ENCODE peak calls at places on chromosomes 1 and 21, in seven cellular contexts. F, I, Y, T, Z, A and E are unnamed samples.

GRCh38 chr1:226784081-226785049 is 45.3 kb upstream of the ITPKB start:
- DNase-seq in Y (peak), Z (no peak), F (no peak), T (no peak), I (no peak), A (no peak), E (no peak)

GRCh38 chr21:17461014-17461413 is 51.8 kb upstream of the CXADR start:
- DNase-seq in A (peak), Z (no peak), T (peak), F (no peak), I (no peak), Y (no peak), E (peak)

GRCh38 chr1:113938192-113938591 is 9.1 kb downstream of the HIPK1 start:
- DNase-seq in Z (no peak), I (no peak), Y (no peak), F (no peak), T (no peak), A (no peak), E (no peak)

GRCh38 chr21:45078877-45079281 is 4.5 kb downstream of the ADARB1 start:
- DNase-seq in T (no peak), Z (no peak), A (no peak), I (peak), Y (peak), F (no peak), E (peak)

GRCh38 chr1:83799474-83800085 is 199.4 kb downstream of the TTLL7 start:
- DNase-seq in F (no peak), Z (no peak), I (no peak), A (no peak), Y (no peak), T (no peak), E (no peak)

GRCh38 chr1:17119076-17119743 is at the start of gene PADI2:
- DNase-seq in Y (no peak), Z (no peak), T (peak), A (peak), I (peak), F (no peak), E (peak)

GRCh38 chr1:32448773-32449456 is 16.0 kb upstream of the ZBTB8B start:
- DNase-seq in I (no peak), A (peak), Z (no peak), Y (no peak), T (no peak), F (no peak), E (no peak)

GRCh38 chr1:244052011-244052727 is 1.1 kb downstream of the ZBTB18 start:
- DNase-seq in A (no peak), T (no peak), Z (no peak), F (no peak), Y (no peak), I (no peak), E (no peak)

GRCh38 chr1:227228201-227228600 is 90.1 kb downstream of the CDC42BPA start:
- DNase-seq in T (no peak), Y (no peak), F (no peak), I (no peak), A (no peak), Z (no peak), E (no peak)

GRCh38 chr21:45602106-45602505 is 41.4 kb upstream of the PCBP3 start:
- DNase-seq in A (no peak), Z (no peak), T (no peak), Y (no peak), F (no peak), I (no peak), E (peak)

GRCh38 chr1:164718821-164719220 is 159.8 kb downstream of the PBX1 start:
- DNase-seq in T (no peak), F (no peak), Y (no peak), Z (no peak), A (no peak), I (no peak), E (no peak)

GRCh38 chr1:46278807-46279206 is 24.6 kb downstream of the LRRC41 start:
- DNase-seq in I (no peak), T (peak), F (no peak), A (no peak), Y (no peak), Z (no peak), E (peak)

GRCh38 chr1:75444220-75444619 is 166.7 kb downstream of the SLC44A5 start:
- DNase-seq in Y (no peak), Z (no peak), A (no peak), F (no peak), T (no peak), I (no peak), E (no peak)

GRCh38 chr1:8238141-8239038 is 79.5 kb upstream of the SLC45A1 start:
- DNase-seq in T (no peak), I (no peak), F (no peak), A (peak), Y (no peak), Z (no peak), E (no peak)

GRCh38 chr1:201141418-201141817 is 12.9 kb downstream of the TMEM9 start:
- DNase-seq in T (no peak), I (no peak), Y (no peak), A (no peak), Z (no peak), F (no peak), E (no peak)

GRCh38 chr1:88753506-88753905 is 69.4 kb downstream of the PKN2 start:
- DNase-seq in A (no peak), T (no peak), Z (no peak), I (no peak), Y (no peak), F (no peak), E (no peak)

GRCh38 chr1:35929730-35930592 is 944 bp upstream of the AGO3 start:
- DNase-seq in F (no peak), Y (peak), Z (peak), A (peak), I (peak), T (peak), E (no peak)

GRCh38 chr1:153368477-153368876 is 6.9 kb downstream of the S100A12 start:
- DNase-seq in Z (no peak), Y (no peak), A (no peak), I (no peak), F (no peak), T (no peak), E (no peak)

GRCh38 chr21:42616366-42617340 is 36.8 kb upstream of the PDE9A start:
- DNase-seq in A (no peak), F (no peak), I (no peak), T (no peak), Z (no peak), Y (no peak), E (peak)

GRCh38 chr1:102834688-102835320 is 273.5 kb downstream of the COL11A1 start:
- DNase-seq in I (no peak), T (no peak), Z (no peak), A (no peak), Y (no peak), F (no peak), E (no peak)

GRCh38 chr1:164771568-164772350 is 212.8 kb downstream of the PBX1 start:
- DNase-seq in T (no peak), Z (no peak), F (no peak), Y (no peak), A (no peak), I (no peak), E (no peak)

GRCh38 chr21:45050361-45050785 is 24.0 kb upstream of the ADARB1 start:
- DNase-seq in I (no peak), A (no peak), Y (no peak), T (no peak), Z (no peak), F (no peak), E (peak)

GRCh38 chr1:68116643-68117235 is 66.3 kb upstream of the DIRAS3 start:
- DNase-seq in Y (no peak), I (peak), F (no peak), A (peak), Z (peak), T (peak), E (peak)

GRCh38 chr1:71828431-71829012 is 453.8 kb downstream of the NEGR1 start:
- DNase-seq in F (no peak), I (no peak), T (no peak), A (no peak), Y (no peak), Z (no peak), E (no peak)

GRCh38 chr1:64608015-64608650 is 136.7 kb upstream of the RAVER2 start:
- DNase-seq in Y (no peak), T (no peak), A (no peak), I (no peak), Z (no peak), F (no peak), E (peak)

GRCh38 chr1:216682694-216683243 is 40.5 kb downstream of the ESRRG start:
- DNase-seq in Z (no peak), A (no peak), F (no peak), Y (no peak), T (no peak), I (no peak), E (no peak)

GRCh38 chr1:159266832-159267231 is 35.3 kb upstream of the FCER1A start:
- DNase-seq in A (no peak), I (no peak), Z (no peak), F (no peak), Y (no peak), T (no peak), E (no peak)

GRCh38 chr1:228530951-228531731 is 44.0 kb downstream of the RNF187 start:
- DNase-seq in Y (peak), Z (no peak), I (no peak), T (no peak), A (no peak), F (no peak), E (no peak)
- TF ChIP-seq EP300 in Y (no peak), Z (no peak), I (no peak), T (no peak), A (no peak), F (no peak), E (no peak)

GRCh38 chr1:154414606-154415005 is 9.5 kb downstream of the IL6R start:
- DNase-seq in I (peak), T (peak), F (no peak), Z (no peak), A (no peak), Y (peak), E (no peak)
- TF ChIP-seq POLR2A in I (no peak), T (no peak), F (no peak), Z (no peak), A (no peak), Y (no peak), E (no peak)

GRCh38 chr1:42960693-42961559 is 2.3 kb upstream of the SLC2A1 start:
- DNase-seq in T (no peak), Y (no peak), Z (no peak), A (no peak), I (no peak), F (no peak), E (no peak)
- TF ChIP-seq EP300 in T (no peak), Y (no peak), Z (no peak), A (no peak), I (no peak), F (no peak), E (no peak)

DNA sequence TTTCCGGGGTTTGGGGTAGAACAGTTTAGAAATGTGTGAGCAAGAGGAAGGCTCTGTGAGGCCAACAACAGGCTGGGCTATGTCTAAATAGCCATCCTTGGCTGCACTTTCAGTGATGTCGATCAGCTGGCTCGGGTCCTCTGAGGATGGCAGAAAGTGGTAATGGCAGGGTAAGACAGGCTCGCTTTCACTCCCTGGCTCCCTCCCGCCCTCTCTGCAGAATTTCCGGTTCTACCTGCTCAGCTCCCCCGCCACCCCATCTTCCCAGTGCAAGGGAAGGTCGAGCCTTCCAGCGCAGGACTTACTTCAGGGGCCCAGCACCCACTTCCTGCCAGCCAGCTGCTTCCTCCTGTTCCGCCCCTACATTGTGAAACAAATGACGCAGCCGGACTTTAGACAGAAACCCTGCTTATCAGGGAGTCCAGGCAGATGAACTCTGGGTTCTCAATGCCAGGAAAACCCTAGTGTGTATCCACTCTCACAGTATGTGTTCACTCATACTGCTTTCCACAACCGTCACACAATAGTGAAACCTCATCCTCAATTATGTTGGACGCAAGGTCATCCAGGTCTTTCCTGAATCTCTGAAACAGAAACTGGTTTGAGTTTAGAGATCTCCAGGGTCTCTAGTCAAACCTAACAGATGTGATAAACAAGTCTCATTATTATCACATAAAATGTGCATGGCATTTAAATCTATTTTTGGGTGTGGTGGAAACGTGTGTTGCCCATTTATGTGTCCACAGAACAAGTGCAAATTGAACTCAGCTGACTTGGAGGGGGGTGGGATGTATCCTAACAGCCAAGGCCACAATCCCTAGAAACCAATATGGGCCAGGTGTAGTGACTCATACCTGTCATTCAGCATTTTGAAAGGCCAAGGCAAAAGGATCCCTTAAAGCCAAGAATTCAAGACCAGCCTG is 7.1 kb downstream of the F11R start:
- DNase-seq in Z (no peak), T (peak), Y (peak), F (peak), I (peak), A (peak), E (no peak)
- TF ChIP-seq POLR2A in Z (peak), T (peak), Y (peak), F (no peak), I (no peak), A (peak), E (no peak)

DNA sequence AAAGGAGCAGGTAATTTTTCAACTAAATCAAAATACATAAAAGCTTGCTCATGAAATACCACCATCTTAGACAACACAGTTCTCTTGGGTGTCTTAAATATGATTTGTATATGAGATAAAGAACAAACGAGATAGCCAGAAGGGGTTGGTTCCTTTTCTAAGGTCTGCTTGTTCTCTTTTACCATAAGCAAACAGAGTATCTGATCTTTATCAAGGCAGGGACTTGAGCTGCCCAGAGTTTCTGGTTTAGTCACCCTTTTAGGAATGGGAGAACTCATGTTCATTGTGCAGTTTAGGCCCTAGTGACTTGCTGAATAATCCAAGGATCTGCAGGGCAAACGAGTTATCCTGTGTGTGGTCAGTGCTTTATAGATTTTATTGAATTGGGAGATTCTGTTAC is 3.0 kb upstream of the SUCO start:
- DNase-seq in T (no peak), I (no peak), Y (no peak), Z (no peak), A (no peak), F (no peak), E (no peak)
- TF ChIP-seq EP300 in T (no peak), I (no peak), Y (no peak), Z (no peak), A (no peak), F (no peak), E (no peak)

GRCh38 chr1:1273535-1274298 is at the start of gene UBE2J2:
- DNase-seq in Z (peak), F (peak), T (peak), I (peak), A (peak), Y (peak), E (peak)
- TF ChIP-seq POLR2A in Z (peak), F (peak), T (peak), I (no peak), A (peak), Y (no peak), E (no peak)

DNA sequence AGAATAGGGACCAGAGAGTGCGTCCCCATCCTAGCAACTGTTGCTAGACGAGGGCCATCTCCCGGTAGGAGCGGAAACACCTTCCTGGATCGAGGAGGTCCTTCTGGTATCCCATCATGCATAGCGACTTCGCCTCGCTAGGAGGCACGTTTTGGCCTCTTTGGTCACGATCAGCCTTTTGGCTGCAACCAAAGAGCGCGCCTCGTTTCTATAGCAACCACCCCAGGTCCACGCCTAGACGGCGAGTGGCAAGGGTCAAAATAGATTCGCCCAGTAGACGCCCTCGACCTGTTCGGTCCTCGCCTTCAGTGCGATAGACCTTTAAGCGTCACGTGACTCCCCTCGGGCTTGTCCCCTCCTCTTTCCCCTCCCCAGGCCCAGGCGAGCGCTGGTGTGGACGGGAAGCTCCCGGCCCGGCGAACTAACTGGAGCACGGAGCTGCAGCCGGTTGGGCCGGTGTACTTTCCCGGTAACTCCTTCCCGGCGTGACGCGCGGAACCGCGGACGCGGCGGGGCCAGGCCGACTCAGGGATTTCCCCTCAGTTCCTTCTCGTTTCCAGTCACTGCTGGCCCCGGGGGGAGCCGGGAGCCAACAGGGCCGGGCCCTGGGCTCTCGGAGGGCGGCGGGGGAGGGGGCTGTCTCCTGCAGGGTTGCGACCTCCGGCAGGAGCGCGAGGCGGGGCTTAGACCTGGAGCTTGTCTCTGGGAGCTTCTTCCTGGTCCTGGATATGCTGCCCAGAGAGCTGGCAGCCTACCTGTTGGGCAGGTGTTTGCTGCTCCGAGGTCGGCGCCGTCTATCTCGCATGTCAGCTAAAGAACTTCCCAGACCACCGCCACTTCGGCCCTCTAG is at the start of gene DNAJC16:
- DNase-seq in A (peak), T (peak), F (peak), Y (peak), I (peak), Z (peak), E (peak)
- TF ChIP-seq EP300 in A (no peak), T (peak), F (peak), Y (no peak), I (no peak), Z (no peak), E (peak)

GRCh38 chr1:58432813-58433668 is 113.5 kb downstream of the OMA1 start:
- DNase-seq in F (no peak), I (no peak), T (no peak), A (no peak), Y (no peak), Z (no peak), E (no peak)
- TF ChIP-seq POLR2A in F (no peak), I (no peak), T (no peak), A (no peak), Y (no peak), Z (no peak), E (no peak)

GRCh38 chr21:36297555-36297937 is 22.5 kb upstream of the MORC3 start:
- DNase-seq in A (no peak), I (no peak), T (no peak), F (no peak), Z (no peak), Y (no peak), E (no peak)

DNA sequence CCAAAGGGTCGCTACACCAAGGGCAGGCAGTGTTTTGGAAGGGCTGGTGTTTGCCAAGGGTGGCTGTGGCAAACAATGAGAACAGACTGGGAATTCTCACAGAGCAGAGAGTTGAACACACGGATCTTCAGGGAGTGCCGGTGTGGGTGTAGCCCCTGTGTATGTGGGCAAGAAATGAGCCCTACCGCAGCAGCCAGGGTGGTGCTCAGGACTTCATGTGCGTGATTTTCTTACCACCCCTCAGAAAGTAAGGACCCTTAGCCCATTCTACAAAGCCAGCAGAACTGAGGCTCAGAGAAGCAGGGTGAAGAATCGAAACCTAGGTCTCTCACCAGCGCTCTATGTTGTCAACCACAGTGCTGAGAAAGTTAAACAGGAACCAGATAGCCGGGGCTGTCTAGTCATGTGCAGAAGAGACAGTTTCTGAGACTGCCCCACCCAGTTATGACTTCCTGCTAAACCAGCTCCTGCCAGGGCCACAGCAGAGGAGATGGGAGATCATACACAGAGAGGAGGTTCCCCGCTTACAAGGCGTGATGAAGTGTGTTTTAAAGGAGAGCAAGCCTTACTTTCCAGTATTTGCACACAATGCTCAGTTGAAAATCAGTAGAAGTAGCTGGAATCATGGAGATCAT is 21.9 kb upstream of the MORC3 start:
- DNase-seq in T (no peak), Y (peak), F (no peak), A (no peak), Z (no peak), I (peak), E (peak)
- TF ChIP-seq EP300 in T (no peak), Y (no peak), F (peak), A (no peak), Z (no peak), I (no peak), E (no peak)